ENCODE peak calls at places on chromosomes 6 and 20, in five cellular contexts. R is IMR-90, Z is neuronal stem cell, O is mesenchymal stem cell, N is H9. X is an unnamed sample.
A peak's percentile ranks its signal among the peaks of the same experiment; 100 is the strongest.

GRCh38 chr20:4949833-4950178 is 51.5 kb downstream of the SLC23A2 start:
- DNase-seq in R (peak; percentile 63), Z (no peak), O (peak; percentile 46), N (no peak), X (peak; percentile 24)

GRCh38 chr20:50737352-50737751 is 6.0 kb downstream of the PARD6B start:
- DNase-seq in R (no peak), Z (no peak), O (no peak), N (peak; percentile 73), X (no peak)

GRCh38 chr6:140366991-140367390 is 992.5 kb upstream of the CITED2 start:
- DNase-seq in R (peak; percentile 95), Z (no peak), O (peak; percentile 71), N (no peak), X (peak; percentile 60)

GRCh38 chr20:53829706-53830521 is 236.3 kb upstream of the ZNF217 start:
- DNase-seq in R (peak; percentile 51), Z (no peak), O (peak; percentile 67), N (no peak), X (no peak)

GRCh38 chr6:37047933-37048850 is 42.7 kb downstream of the FGD2 start:
- DNase-seq in R (no peak), Z (no peak), O (no peak), N (no peak), X (no peak)

GRCh38 chr6:87366428-87366827 is 21.8 kb downstream of the C6orf163 start:
- DNase-seq in R (peak; percentile 8), Z (no peak), O (peak; percentile 9), N (no peak), X (peak; percentile 49)

GRCh38 chr6:62803094-62803493 is 408.2 kb upstream of the FKBP1C start:
- DNase-seq in R (no peak), Z (no peak), O (no peak), N (peak; percentile 90), X (no peak)

GRCh38 chr20:13222319-13222716 is 1.2 kb downstream of the ISM1 start:
- DNase-seq in R (no peak), Z (no peak), O (no peak), N (no peak), X (no peak)

GRCh38 chr6:11732036-11732545 is 46.5 kb downstream of the ADTRP start:
- DNase-seq in R (peak; percentile 12), Z (no peak), O (peak; percentile 67), N (no peak), X (peak; percentile 46)

GRCh38 chr6:138971601-138972000 is 16.5 kb downstream of the REPS1 start:
- DNase-seq in R (peak; percentile 12), Z (peak; percentile 31), O (peak; percentile 44), N (no peak), X (no peak)

GRCh38 chr20:35306931-35307517 is 14.8 kb upstream of the FAM83C start:
- DNase-seq in R (peak; percentile 84), Z (peak; percentile 36), O (peak; percentile 84), N (peak; percentile 82), X (peak; percentile 61)

GRCh38 chr6:42165016-42165415 is 8.1 kb upstream of the GUCA1A start:
- DNase-seq in R (peak; percentile 71), Z (no peak), O (peak; percentile 44), N (no peak), X (no peak)

GRCh38 chr20:52812231-52812847 is 159.8 kb upstream of the TSHZ2 start:
- DNase-seq in R (no peak), Z (no peak), O (no peak), N (no peak), X (no peak)

GRCh38 chr20:61114776-61115175 is 137.3 kb upstream of the CDH4 start:
- DNase-seq in R (no peak), Z (no peak), O (no peak), N (no peak), X (no peak)

GRCh38 chr6:135910943-135911618 is 59.6 kb downstream of the PDE7B start:
- DNase-seq in R (no peak), Z (no peak), O (peak; percentile 24), N (no peak), X (no peak)

GRCh38 chr6:125363010-125363359 is 61.2 kb upstream of the HDDC2 start:
- DNase-seq in R (peak; percentile 42), Z (peak; percentile 48), O (peak; percentile 80), N (no peak), X (peak; percentile 32)
- H4K91ac ChIP-seq in R (no peak overlapping the region), Z (no peak overlapping the region), O (no peak overlapping the region), N (no peak overlapping the region), X (peak overlapping the region; percentile 64)

GRCh38 chr6:47621838-47622449 is 76.4 kb upstream of the ADGRF4 start:
- DNase-seq in R (no peak), Z (no peak), O (no peak), N (no peak), X (no peak)
- H3K23ac ChIP-seq in R (no peak overlapping the region), Z (no peak overlapping the region), O (no peak overlapping the region), N (no peak overlapping the region), X (no peak overlapping the region)

DNA sequence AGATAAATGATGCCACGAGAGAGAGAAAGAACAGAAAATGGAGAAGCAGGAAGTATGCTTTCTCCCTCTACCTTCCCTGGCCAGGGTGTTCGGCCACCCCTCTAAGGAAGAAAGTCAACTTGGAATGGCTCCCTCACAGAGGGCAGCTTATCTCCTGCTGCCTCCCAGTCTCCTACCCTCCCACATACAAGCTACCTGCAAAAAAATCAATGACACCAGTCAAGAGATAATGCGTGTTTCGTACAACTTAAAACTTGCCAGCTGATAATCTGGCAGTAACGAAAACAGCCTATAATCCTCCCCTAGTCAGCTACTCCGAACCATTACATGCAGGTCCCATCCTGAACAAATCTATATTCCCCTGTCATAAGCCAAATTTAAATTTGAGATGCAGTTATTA is 61.7 kb downstream of the BTBD9 start:
- DNase-seq in R (no peak), Z (no peak), O (no peak), N (no peak), X (no peak)
- H4K91ac ChIP-seq in R (no peak overlapping the region), Z (no peak overlapping the region), O (no peak overlapping the region), N (no peak overlapping the region), X (no peak overlapping the region)

GRCh38 chr6:44123544-44123943 is 3.7 kb downstream of the MRPL14 start:
- DNase-seq in R (no peak), Z (no peak), O (no peak), N (no peak), X (no peak)

GRCh38 chr6:44126320-44127149 is 717 bp downstream of the MRPL14 start:
- DNase-seq in R (peak; percentile 82), Z (peak; percentile 49), O (peak; percentile 93), N (peak; percentile 62), X (peak; percentile 65)

GRCh38 chr6:44129841-44130322 is 2.5 kb downstream of the TMEM63B start:
- DNase-seq in R (no peak), Z (no peak), O (no peak), N (no peak), X (no peak)

GRCh38 chr6:44128020-44128917 is 915 bp downstream of the TMEM63B start:
- DNase-seq in R (no peak), Z (no peak), O (peak; percentile 57), N (peak; percentile 48), X (no peak)

GRCh38 chr6:44127186-44128019 is at the start of the genes MRPL14 and TMEM63B:
- DNase-seq in R (peak; percentile 88), Z (peak; percentile 90), O (peak; percentile 90), N (peak; percentile 82), X (peak; percentile 85)
- H3K23ac ChIP-seq in R (peak within 1 kb of the TSS; percentile 76), Z (peak within 1 kb of the TSS; percentile 98), O (no peak within 1 kb of the TSS), N (no peak within 1 kb of the TSS), X (no peak within 1 kb of the TSS)

GRCh38 chr20:58878399-58878798 is 25.9 kb downstream of the GNAS start:
- DNase-seq in R (no peak), Z (no peak), O (no peak), N (no peak), X (no peak)

GRCh38 chr20:58875541-58876134 is 23.1 kb downstream of the GNAS start:
- DNase-seq in R (peak; percentile 78), Z (no peak), O (no peak), N (no peak), X (no peak)

GRCh38 chr20:58875111-58875510 is 22.6 kb downstream of the GNAS start:
- DNase-seq in R (no peak), Z (no peak), O (no peak), N (no peak), X (no peak)

GRCh38 chr20:58876437-58876836 is 23.9 kb downstream of the GNAS start:
- DNase-seq in R (peak; percentile 41), Z (no peak), O (no peak), N (no peak), X (no peak)

DNA sequence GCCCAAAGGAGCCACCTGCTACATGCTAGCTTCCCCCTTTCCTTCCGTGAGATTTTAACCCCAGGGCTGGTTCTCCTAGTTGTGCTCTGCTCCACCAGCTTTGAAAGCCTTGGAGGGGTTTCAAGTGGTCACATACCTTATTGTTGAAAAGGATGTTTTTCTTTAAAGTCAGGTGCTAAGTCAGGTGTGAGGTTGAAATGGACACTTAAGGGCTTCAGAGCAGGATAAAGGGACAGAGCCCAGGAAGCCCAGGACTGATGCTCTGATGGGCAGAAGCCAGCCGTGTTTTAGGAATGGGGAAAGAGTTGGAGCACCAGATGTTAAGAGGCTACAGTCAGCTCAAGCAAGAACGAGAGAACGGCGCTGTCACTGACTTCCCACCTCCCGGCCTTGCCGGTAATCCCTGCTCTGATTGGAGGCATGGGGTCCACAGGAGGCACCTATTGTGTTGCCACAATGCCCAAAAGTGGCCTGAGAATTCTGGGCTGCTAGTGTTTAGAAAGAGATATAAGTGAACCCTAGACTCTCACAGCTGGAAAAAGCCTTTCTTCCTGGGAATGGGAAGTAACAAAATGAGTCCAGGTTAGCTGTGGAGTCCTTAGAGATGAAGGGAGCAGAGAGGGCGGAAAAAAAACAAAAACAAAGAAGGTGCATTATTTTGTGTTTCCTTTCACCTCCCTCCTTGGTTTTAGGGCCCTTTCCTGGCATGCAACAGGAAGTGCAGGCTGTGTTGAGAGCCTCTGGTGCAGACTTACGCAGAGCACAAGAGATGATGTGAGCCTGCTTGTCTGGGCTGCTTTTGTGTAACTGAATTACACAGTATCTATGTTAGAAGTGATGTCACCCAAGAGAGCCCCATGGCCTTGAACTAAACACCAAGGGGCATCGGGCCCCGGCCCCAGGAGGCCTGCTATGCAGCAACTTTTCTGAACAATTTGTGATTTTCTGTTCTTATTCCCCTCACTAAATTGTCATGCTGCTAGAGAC is 25.2 kb downstream of the GNAS start:
- DNase-seq in R (no peak), Z (peak; percentile 58), O (no peak), N (peak; percentile 60), X (no peak)
- H4K91ac ChIP-seq in R (no peak overlapping the region), Z (no peak overlapping the region), O (no peak overlapping the region), N (no peak overlapping the region), X (no peak overlapping the region)

GRCh38 chr20:45153756-45154155 is 20.9 kb upstream of the PI3 start:
- DNase-seq in R (no peak), Z (no peak), O (no peak), N (no peak), X (no peak)
- H3K23ac ChIP-seq in R (no peak overlapping the region), Z (no peak overlapping the region), O (no peak overlapping the region), N (no peak overlapping the region), X (no peak overlapping the region)

GRCh38 chr20:64160118-64160517 is 4.1 kb upstream of the MYT1 start:
- DNase-seq in R (no peak), Z (peak; percentile 43), O (no peak), N (no peak), X (no peak)
- H4K91ac ChIP-seq in R (no peak overlapping the region), Z (no peak overlapping the region), O (no peak overlapping the region), N (no peak overlapping the region), X (no peak overlapping the region)

X was measured in trophoblast cell.